ENCODE peak calls at places on chromosomes 13 and 19, in four cellular contexts. V, A, H and I are unnamed samples.

GRCh38 chr19:34733266-34733825 is 697 bp upstream of the ZNF181 start:
- DNase-seq in V (no peak), A (no peak), H (no peak), I (no peak)

GRCh38 chr19:49585023-49585422 is 3.9 kb downstream of the PRRG2 start:
- DNase-seq in V (no peak), A (no peak), H (no peak), I (no peak)

GRCh38 chr13:52783943-52784342 is 44.3 kb upstream of the CNMD start:
- DNase-seq in V (no peak), A (no peak), H (no peak), I (no peak)

GRCh38 chr13:79098603-79099002 is 307.5 kb downstream of the RBM26 start:
- DNase-seq in V (no peak), A (no peak), H (no peak), I (no peak)

GRCh38 chr19:33286899-33287298 is 15.4 kb downstream of the CEBPA start:
- DNase-seq in V (no peak), A (no peak), H (no peak), I (no peak)

GRCh38 chr13:30191491-30192100 is 115.8 kb downstream of the KATNAL1 start:
- DNase-seq in V (no peak), A (no peak), H (no peak), I (no peak)

GRCh38 chr13:92734068-92734467 is 492.5 kb upstream of the GPC6 start:
- DNase-seq in V (no peak), A (no peak), H (no peak), I (no peak)

GRCh38 chr19:6108721-6109633 is 1.3 kb downstream of the RFX2 start:
- DNase-seq in V (no peak), A (peak), H (peak), I (peak)

GRCh38 chr13:95251641-95252040 is 49.6 kb downstream of the ABCC4 start:
- DNase-seq in V (no peak), A (no peak), H (no peak), I (no peak)

GRCh38 chr13:110885966-110886365 is 28.9 kb downstream of the ANKRD10 start:
- DNase-seq in V (no peak), A (no peak), H (no peak), I (no peak)

GRCh38 chr13:36154567-36155231 is 23.5 kb upstream of the DCLK1 start:
- DNase-seq in V (no peak), A (no peak), H (no peak), I (no peak)

GRCh38 chr13:109251958-109252357 is 534.4 kb downstream of the IRS2 start:
- DNase-seq in V (no peak), A (no peak), H (no peak), I (no peak)

GRCh38 chr19:19256072-19256969 is 16.8 kb downstream of the TM6SF2 start:
- DNase-seq in V (no peak), A (no peak), H (no peak), I (no peak)

GRCh38 chr19:10226376-10227214 is 4.5 kb downstream of the S1PR2 start:
- DNase-seq in V (no peak), A (peak), H (peak), I (peak)

GRCh38 chr19:55305491-55305890 is 19.6 kb downstream of the TMEM150B start:
- DNase-seq in V (peak), A (peak), H (no peak), I (peak)

GRCh38 chr13:49828452-49828851 is 36.0 kb upstream of the KPNA3 start:
- DNase-seq in V (no peak), A (no peak), H (no peak), I (no peak)

GRCh38 chr19:18737954-18738351 is 53.2 kb downstream of the COMP start:
- DNase-seq in V (no peak), A (peak), H (no peak), I (no peak)

DNA sequence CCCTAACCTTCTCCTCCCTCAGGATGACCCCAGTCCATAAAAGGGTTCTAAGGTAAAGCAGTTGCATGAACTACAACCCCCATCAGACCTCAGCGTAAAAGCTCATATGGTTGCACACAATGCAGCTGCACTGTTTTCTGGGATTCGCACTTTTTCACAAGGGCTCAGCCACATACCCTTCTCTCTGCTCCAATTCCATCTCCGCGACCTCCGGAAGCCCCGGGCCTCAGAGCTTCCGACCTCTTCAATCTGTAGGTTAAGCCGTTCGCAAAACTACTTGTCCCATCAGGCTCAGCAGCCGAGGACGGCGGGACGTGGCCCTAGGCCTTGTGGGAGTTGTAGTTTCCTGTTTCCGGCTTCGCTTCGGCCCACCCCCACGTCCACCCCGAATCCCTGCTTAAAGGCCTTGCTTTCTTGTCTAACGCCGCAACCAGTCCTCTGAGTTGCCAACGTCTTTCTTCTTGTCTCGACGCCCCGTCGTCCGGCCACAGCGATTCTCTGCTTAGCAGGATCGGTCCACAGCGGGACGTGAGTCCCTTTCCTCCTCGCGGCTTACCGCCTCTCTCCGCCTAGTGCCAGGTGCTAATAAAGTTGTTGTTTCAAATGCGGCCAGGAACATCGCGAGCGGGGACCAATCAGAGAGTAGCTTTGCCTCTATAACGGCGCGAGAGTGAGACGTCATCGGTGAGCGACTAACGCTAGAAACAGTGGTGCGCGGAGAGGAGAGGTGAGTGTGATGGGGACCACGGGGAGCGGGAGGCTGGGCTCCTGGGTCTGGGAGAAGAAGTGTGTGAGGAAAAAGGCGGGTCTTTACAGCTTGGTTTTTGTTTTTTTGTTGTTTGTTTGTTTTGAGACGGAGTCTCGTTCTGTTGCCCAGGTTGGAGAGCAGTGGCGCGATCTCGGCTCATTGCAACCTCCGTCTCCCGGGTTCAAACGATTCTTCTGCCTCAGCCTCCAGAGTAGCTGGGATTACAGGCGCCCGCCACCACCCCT is at the start of the genes PRPF31 and TFPT:
- DNase-seq in V (peak), A (peak), H (peak), I (peak)
- TF ChIP-seq POLR2A in V (peak), A (no peak), H (peak), I (peak)

DNA sequence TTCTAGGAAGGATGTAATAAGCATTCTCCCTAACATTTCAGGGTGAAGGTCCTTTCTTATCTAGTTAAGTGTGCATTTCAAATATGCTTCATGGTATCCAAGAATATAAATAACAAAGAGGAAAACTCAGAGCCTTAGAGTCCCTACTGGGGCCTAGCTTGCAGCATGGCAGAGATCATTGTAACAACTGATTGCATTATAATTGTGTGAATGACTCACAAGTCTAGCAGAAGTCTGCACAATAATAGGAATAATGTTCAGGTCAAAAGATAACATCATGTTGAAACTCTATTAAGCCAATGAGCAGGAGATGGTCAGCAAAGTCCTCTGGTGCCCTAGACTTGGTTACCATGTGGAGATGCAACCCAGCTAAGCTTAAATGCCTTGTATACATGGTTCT is 3.4 kb downstream of the POSTN start:
- DNase-seq in V (no peak), A (no peak), H (no peak), I (no peak)
- TF ChIP-seq EP300 in V (no peak), A (no peak), H (no peak), I (no peak)

GRCh38 chr13:67635754-67636153 is 405.6 kb upstream of the PCDH9 start:
- DNase-seq in V (no peak), A (no peak), H (no peak), I (no peak)
- TF ChIP-seq POLR2A in V (no peak), A (no peak), H (no peak), I (no peak)

GRCh38 chr19:39444598-39445257 is 654 bp upstream of the SUPT5H start:
- DNase-seq in V (no peak), A (no peak), H (no peak), I (peak)

GRCh38 chr19:39448271-39448670 is 2.9 kb downstream of the SUPT5H start:
- DNase-seq in V (no peak), A (no peak), H (no peak), I (no peak)

GRCh38 chr19:39449116-39449797 is 3.9 kb downstream of the SUPT5H start:
- DNase-seq in V (no peak), A (no peak), H (no peak), I (no peak)

GRCh38 chr19:39446365-39447084 is 1.1 kb downstream of the SUPT5H start:
- DNase-seq in V (no peak), A (no peak), H (no peak), I (no peak)

DNA sequence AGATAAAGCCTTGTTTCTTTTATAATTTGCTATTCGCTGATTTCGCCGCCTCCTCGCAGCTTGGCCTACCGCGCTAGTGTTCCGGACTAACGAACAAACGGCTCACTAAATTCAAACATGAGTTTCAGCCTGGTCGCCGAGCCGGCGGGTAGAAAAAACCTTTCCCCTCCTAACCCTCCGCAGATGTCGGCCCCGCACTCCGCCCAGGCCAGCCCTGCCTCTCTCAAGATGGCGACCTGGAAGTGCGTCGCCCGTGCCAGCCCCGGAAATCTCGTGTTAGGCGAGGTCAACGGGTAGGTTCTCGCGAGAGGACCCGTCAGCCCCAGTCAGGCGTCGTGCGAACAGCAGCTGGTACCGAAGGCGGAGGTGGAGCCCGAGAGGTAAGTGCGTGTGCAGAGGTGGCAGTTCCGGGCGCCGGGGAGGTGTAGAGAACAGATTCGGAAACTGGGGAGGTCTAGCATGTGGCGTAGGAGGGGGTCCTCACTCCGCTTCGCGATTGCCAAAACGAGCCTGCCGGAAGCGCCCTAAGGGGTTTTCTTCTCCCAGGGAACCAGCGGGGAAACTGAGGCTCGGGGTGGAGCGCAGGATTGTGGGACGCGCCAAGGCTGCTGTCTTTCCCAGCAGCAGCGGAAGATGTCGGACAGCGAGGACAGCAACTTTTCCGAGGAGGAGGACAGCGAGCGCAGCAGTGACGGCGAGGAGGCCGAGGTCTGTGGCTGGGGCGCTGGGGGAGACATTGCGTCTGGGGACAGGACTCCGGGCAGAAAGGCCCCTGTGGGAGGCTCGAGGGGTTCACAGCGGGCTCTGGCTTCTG is at the start of gene SUPT5H:
- DNase-seq in V (peak), A (peak), H (peak), I (peak)
- TF ChIP-seq EP300 in V (no peak), A (no peak), H (no peak), I (no peak)

GRCh38 chr13:112885782-112886268 is 83.2 kb upstream of the MCF2L start:
- DNase-seq in V (peak), A (peak), H (peak), I (peak)
- TF ChIP-seq POLR2A in V (peak), A (no peak), H (peak), I (no peak)

GRCh38 chr19:3670258-3670795 is 29.9 kb downstream of the PIP5K1C start:
- DNase-seq in V (no peak), A (peak), H (peak), I (peak)
- TF ChIP-seq EP300 in V (no peak), A (peak), H (peak), I (peak)